ENCODE peak calls at places on chromosome 5, in four cellular contexts. P, X, B and U are unnamed samples.
A peak's percentile ranks its signal among the peaks of the same experiment; 100 is the strongest.

GRCh38 chr5:1255081-1255561 is 29.9 kb downstream of the SLC6A18 start:
- DNase-seq in P (no peak), X (no peak), B (no peak), U (no peak)

GRCh38 chr5:42949348-42950090 is 90.6 kb downstream of the ANXA2R start:
- DNase-seq in P (peak; percentile 64), X (no peak), B (peak; percentile 11), U (no peak)

GRCh38 chr5:14995229-14995628 is 123.7 kb upstream of the ANKH start:
- DNase-seq in P (peak; percentile 52), X (no peak), B (no peak), U (no peak)

GRCh38 chr5:107968465-107968864 is 297.7 kb upstream of the EFNA5 start:
- DNase-seq in P (no peak), X (no peak), B (no peak), U (no peak)

GRCh38 chr5:66864240-66864884 is 268.2 kb downstream of the MAST4 start:
- DNase-seq in P (no peak), X (no peak), B (no peak), U (no peak)

GRCh38 chr5:65927497-65928340 is 1.3 kb downstream of the ERBIN start:
- DNase-seq in P (peak; percentile 52), X (no peak), B (no peak), U (no peak)

GRCh38 chr5:9546973-9547947 is 1.4 kb upstream of the SEMA5A start:
- DNase-seq in P (peak; percentile 72), X (no peak), B (no peak), U (no peak)

GRCh38 chr5:64210866-64211265 is 45.2 kb downstream of the RNF180 start:
- DNase-seq in P (no peak), X (no peak), B (peak; percentile 78), U (no peak)

GRCh38 chr5:93581738-93582414 is 857 bp upstream of the NR2F1-AS1 start:
- DNase-seq in P (no peak), X (no peak), B (no peak), U (no peak)

GRCh38 chr5:54226215-54226614 is 84.2 kb downstream of the ARL15 start:
- DNase-seq in P (no peak), X (no peak), B (no peak), U (no peak)

GRCh38 chr5:13704401-13704800 is 240.1 kb downstream of the DNAH5 start:
- DNase-seq in P (no peak), X (no peak), B (no peak), U (no peak)

GRCh38 chr5:144125163-144125726 is 45.2 kb downstream of the YIPF5 start:
- DNase-seq in P (no peak), X (no peak), B (peak; percentile 49), U (no peak)

GRCh38 chr5:98349251-98349989 is 424.0 kb upstream of the RGMB start:
- DNase-seq in P (no peak), X (no peak), B (peak; percentile 76), U (no peak)

GRCh38 chr5:55278778-55279177 is 28.7 kb downstream of the DHX29 start:
- DNase-seq in P (no peak), X (no peak), B (no peak), U (no peak)

GRCh38 chr5:154410786-154411185 is 35.0 kb upstream of the SAP30L start:
- DNase-seq in P (no peak), X (no peak), B (no peak), U (peak; percentile 49)

GRCh38 chr5:107253246-107253645 is 417.5 kb downstream of the EFNA5 start:
- DNase-seq in P (no peak), X (no peak), B (no peak), U (no peak)

GRCh38 chr5:71937906-71938698 is 169.2 kb upstream of the MAP1B start:
- DNase-seq in P (no peak), X (no peak), B (no peak), U (no peak)

GRCh38 chr5:61969347-61969746 is 336.7 kb upstream of the KIF2A start:
- DNase-seq in P (no peak), X (no peak), B (peak; percentile 88), U (no peak)

GRCh38 chr5:111394580-111394979 is 117.8 kb downstream of the STARD4 start:
- DNase-seq in P (no peak), X (no peak), B (peak; percentile 42), U (no peak)

GRCh38 chr5:150616024-150616470 is 24.4 kb upstream of the SYNPO start:
- DNase-seq in P (peak; percentile 92), X (no peak), B (no peak), U (no peak)

GRCh38 chr5:137995077-137995746 is 37.7 kb downstream of the FAM13B start:
- DNase-seq in P (no peak), X (no peak), B (no peak), U (no peak)

GRCh38 chr5:127064253-127064652 is 9.0 kb downstream of the C5orf63 start:
- DNase-seq in P (no peak), X (no peak), B (no peak), U (no peak)

GRCh38 chr5:142601432-142601831 is 84.5 kb downstream of the FGF1 start:
- DNase-seq in P (no peak), X (no peak), B (no peak), U (no peak)

GRCh38 chr5:45261125-45261524 is 435.1 kb downstream of the HCN1 start:
- DNase-seq in P (no peak), X (no peak), B (no peak), U (no peak)

GRCh38 chr5:167678457-167678856 is 613.0 kb upstream of the WWC1 start:
- DNase-seq in P (no peak), X (no peak), B (no peak), U (no peak)

GRCh38 chr5:144484124-144484897 is 313.6 kb downstream of the KCTD16 start:
- DNase-seq in P (no peak), X (no peak), B (no peak), U (no peak)

GRCh38 chr5:17743580-17744435 is 109.5 kb downstream of the TAF11L14 start:
- DNase-seq in P (no peak), X (no peak), B (no peak), U (no peak)

GRCh38 chr5:176954050-176954449 is 52.5 kb downstream of the UIMC1 start:
- DNase-seq in P (no peak), X (no peak), B (no peak), U (no peak)